ENCODE peak calls at places on chromosome 1, in seven cellular contexts. S is IMR-90, F is endothelial cell of umbilical vein, R is stomach, T is sigmoid colon, Z is transverse colon, U is tibial nerve. C is an unnamed sample.

GRCh38 chr1:54331091-54331772 is 75.0 kb downstream of the SSBP3 start:
- DNase-seq in S (peak; percentile 71), F (no peak), R (no peak), T (no peak), Z (no peak), U (no peak), C (no peak)

GRCh38 chr1:23555949-23556640 is 3.2 kb downstream of the ID3 start:
- DNase-seq in S (peak; percentile 86), F (peak; percentile 90), R (no peak), T (no peak), Z (peak; percentile 54), U (no peak), C (no peak)

GRCh38 chr1:14881775-14882672 is 271.5 kb upstream of the TMEM51 start:
- DNase-seq in S (peak; percentile 9), F (no peak), R (peak; percentile 34), T (no peak), Z (no peak), U (no peak), C (no peak)

GRCh38 chr1:69553726-69554125 is 14.0 kb upstream of the LRRC7 start:
- DNase-seq in S (no peak), F (no peak), R (no peak), T (no peak), Z (no peak), U (no peak), C (no peak)

GRCh38 chr1:34320081-34320480 is 143.4 kb downstream of the C1orf94 start:
- DNase-seq in S (no peak), F (no peak), R (no peak), T (no peak), Z (no peak), U (no peak), C (no peak)

GRCh38 chr1:54904476-54905048 is 17.6 kb upstream of the DHCR24 start:
- DNase-seq in S (peak; percentile 82), F (no peak), R (no peak), T (no peak), Z (no peak), U (no peak), C (peak; percentile 64)

GRCh38 chr1:62327360-62328051 is 8.3 kb upstream of the KANK4 start:
- DNase-seq in S (no peak), F (no peak), R (no peak), T (no peak), Z (no peak), U (no peak), C (no peak)

GRCh38 chr1:172089768-172090510 is 248.6 kb downstream of the DNM3 start:
- DNase-seq in S (peak; percentile 40), F (peak; percentile 67), R (peak; percentile 78), T (peak; percentile 78), Z (peak; percentile 80), U (peak; percentile 23), C (peak; percentile 25)

GRCh38 chr1:202160377-202160940 is at the start of gene PTPN7:
- DNase-seq in S (no peak), F (no peak), R (peak; percentile 39), T (no peak), Z (peak; percentile 61), U (no peak), C (no peak)

GRCh38 chr1:25430073-25430665 is 528 bp upstream of the MACO1 start:
- DNase-seq in S (peak; percentile 71), F (no peak), R (peak; percentile 90), T (peak; percentile 90), Z (peak; percentile 88), U (peak; percentile 50), C (peak; percentile 83)

GRCh38 chr1:14826172-14826636 is 227.7 kb downstream of the KAZN start:
- DNase-seq in S (peak; percentile 89), F (no peak), R (no peak), T (peak; percentile 88), Z (peak; percentile 23), U (peak; percentile 22), C (no peak)

GRCh38 chr1:4778056-4778455 is 123.6 kb downstream of the AJAP1 start:
- DNase-seq in S (no peak), F (no peak), R (no peak), T (no peak), Z (no peak), U (peak; percentile 18), C (no peak)

GRCh38 chr1:147167361-147167760 is 4.9 kb downstream of the PRKAB2 start:
- DNase-seq in S (peak; percentile 96), F (no peak), R (no peak), T (no peak), Z (no peak), U (no peak), C (no peak)

GRCh38 chr1:19643602-19644419 is at the start of gene NBL1:
- DNase-seq in S (peak; percentile 54), F (peak; percentile 54), R (peak; percentile 68), T (peak; percentile 90), Z (peak; percentile 84), U (peak; percentile 55), C (peak; percentile 84)

GRCh38 chr1:55443175-55443933 is 228.2 kb upstream of the USP24 start:
- DNase-seq in S (peak; percentile 100), F (peak; percentile 37), R (peak; percentile 45), T (peak; percentile 96), Z (peak; percentile 65), U (peak; percentile 91), C (peak; percentile 10)

GRCh38 chr1:11804666-11805453 is 904 bp downstream of the MTHFR start:
- DNase-seq in S (peak; percentile 56), F (peak; percentile 31), R (peak; percentile 66), T (peak; percentile 85), Z (peak; percentile 65), U (peak; percentile 51), C (peak; percentile 53)

GRCh38 chr1:94205639-94206038 is 31.7 kb downstream of the ARHGAP29 start:
- DNase-seq in S (no peak), F (no peak), R (no peak), T (no peak), Z (no peak), U (no peak), C (no peak)

GRCh38 chr1:17356387-17356992 is 15.5 kb upstream of the PADI6 start:
- DNase-seq in S (no peak), F (no peak), R (no peak), T (no peak), Z (no peak), U (no peak), C (no peak)

GRCh38 chr1:245247791-245248789 is 93.3 kb downstream of the KIF26B start:
- DNase-seq in S (no peak), F (no peak), R (no peak), T (no peak), Z (no peak), U (no peak), C (peak; percentile 19)

GRCh38 chr1:6259491-6260362 is 1.2 kb downstream of the GPR153 start:
- DNase-seq in S (peak; percentile 72), F (peak; percentile 64), R (peak; percentile 75), T (peak; percentile 95), Z (peak; percentile 86), U (peak; percentile 78), C (peak; percentile 77)

GRCh38 chr1:239011382-239011781 is 375.0 kb upstream of the CHRM3 start:
- DNase-seq in S (no peak), F (no peak), R (no peak), T (no peak), Z (no peak), U (no peak), C (no peak)

GRCh38 chr1:31723828-31724359 is 20.1 kb upstream of the COL16A1 start:
- DNase-seq in S (peak; percentile 75), F (peak; percentile 62), R (peak; percentile 74), T (no peak), Z (peak; percentile 72), U (peak; percentile 62), C (peak; percentile 46)

DNA sequence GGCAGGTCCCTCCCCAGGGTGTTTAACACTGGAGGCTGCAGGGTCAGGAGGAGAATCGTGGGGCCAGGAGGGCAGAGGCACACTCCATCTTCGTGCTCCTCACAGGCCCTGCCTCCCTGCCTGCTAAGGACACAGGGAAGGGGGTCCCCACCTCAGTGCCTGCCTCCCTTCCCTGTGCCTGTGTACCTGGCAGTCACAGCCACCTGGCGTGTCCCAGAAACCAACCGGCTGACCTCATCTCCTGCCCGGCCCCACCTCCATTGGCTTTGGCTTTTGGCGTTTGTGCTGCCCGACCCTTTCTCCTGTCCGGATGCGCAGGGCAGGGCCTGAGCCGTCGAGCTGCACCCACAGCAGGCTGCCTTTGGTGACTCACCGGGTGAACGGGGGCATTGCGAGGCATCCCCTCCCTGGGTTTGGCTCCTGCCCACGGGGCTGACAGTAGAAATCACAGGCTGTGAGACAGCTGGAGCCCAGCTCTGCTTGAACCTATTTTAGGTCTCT is 623 bp upstream of the BGLAP start:
- DNase-seq in S (peak; percentile 47), F (no peak), R (no peak), T (no peak), Z (no peak), U (no peak), C (no peak)
- TF ChIP-seq POLR2A in S (no peak), F (no peak), R (no peak), T (no peak), Z (no peak), U (no peak), C (no peak)

GRCh38 chr1:29354511-29355098 is 118.3 kb downstream of the PTPRU start:
- DNase-seq in S (no peak), F (no peak), R (no peak), T (no peak), Z (no peak), U (no peak), C (peak; percentile 22)
- H3K27ac ChIP-seq in S (no peak overlapping the region), F (no peak overlapping the region), R (no peak overlapping the region), T (no peak overlapping the region), Z (no peak overlapping the region), U (no peak overlapping the region), C (no peak overlapping the region)

DNA sequence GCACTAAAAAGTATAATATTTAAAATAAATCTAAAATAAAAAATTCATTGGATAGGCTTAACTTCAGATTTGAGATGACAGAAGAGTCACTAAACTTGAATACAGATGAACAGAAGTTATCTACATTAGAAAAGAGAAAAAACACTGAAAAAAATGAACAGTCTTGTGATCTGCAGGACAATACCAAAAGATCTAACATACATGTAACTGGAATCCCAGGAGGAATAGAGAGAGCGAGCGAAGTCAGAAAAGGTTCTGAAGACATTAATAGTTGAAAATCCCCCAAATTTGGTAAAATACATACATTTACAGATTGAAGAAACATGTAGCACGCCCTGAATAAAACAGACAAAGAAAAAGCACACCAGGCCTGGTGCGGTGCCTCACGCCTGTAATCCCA is 21.2 kb downstream of the B3GALNT2 start:
- DNase-seq in S (no peak), F (no peak), R (no peak), T (no peak), Z (no peak), U (no peak), C (no peak)
- H3K36me3 ChIP-seq in S (peaks cover 19% of the 10 kb centered on the region), F (peaks cover 5% of the 10 kb centered on the region), R (peaks cover 77% of the 10 kb centered on the region), T (peaks cover 40% of the 10 kb centered on the region), Z (peaks cover 30% of the 10 kb centered on the region), U (peaks cover 55% of the 10 kb centered on the region), C (peaks cover 7% of the 10 kb centered on the region)

GRCh38 chr1:232891656-232892317 is 58.6 kb upstream of the NTPCR start:
- DNase-seq in S (peak; percentile 13), F (no peak), R (no peak), T (no peak), Z (no peak), U (no peak), C (no peak)

GRCh38 chr1:232890340-232890953 is 60.0 kb upstream of the NTPCR start:
- DNase-seq in S (no peak), F (no peak), R (no peak), T (no peak), Z (no peak), U (no peak), C (no peak)

GRCh38 chr1:232894436-232894835 is 56.0 kb upstream of the NTPCR start:
- DNase-seq in S (no peak), F (no peak), R (no peak), T (no peak), Z (no peak), U (no peak), C (no peak)

GRCh38 chr1:232893481-232894313 is 56.7 kb upstream of the NTPCR start:
- DNase-seq in S (no peak), F (no peak), R (no peak), T (no peak), Z (no peak), U (no peak), C (no peak)

GRCh38 chr1:232891116-232891515 is 59.3 kb upstream of the NTPCR start:
- DNase-seq in S (peak; percentile 81), F (no peak), R (no peak), T (no peak), Z (no peak), U (no peak), C (no peak)
- TF ChIP-seq POLR2A in S (no peak), F (no peak), R (no peak), T (no peak), Z (no peak), U (no peak), C (no peak)

C was measured in prostate gland.